ENCODE peak calls at places on chromosomes 3 and 15, in eight cellular contexts. L is effector memory CD4-positive, alpha-beta T cell; F is Panc1; W is suprapubic skin; I is dorsolateral prefrontal cortex; R is upper lobe of right lung; U is pancreas; X is Peyer's patch. J is an unnamed sample.

GRCh38 chr3:11668243-11669232 is 24.8 kb upstream of the VGLL4 start:
- DNase-seq in L (no peak), F (no peak), W (no peak), I (peak; percentile 33), R (no peak), U (no peak), X (no peak), J (no peak)

GRCh38 chr15:71748327-71748726 is 62.0 kb upstream of the NR2E3 start:
- DNase-seq in L (no peak), F (no peak), W (no peak), I (no peak), R (no peak), U (no peak), X (no peak), J (no peak)

GRCh38 chr3:160812304-160812703 is 56.3 kb downstream of the PPM1L start:
- DNase-seq in L (no peak), F (no peak), W (no peak), I (no peak), R (no peak), U (no peak), X (no peak), J (no peak)

GRCh38 chr15:65970937-65971740 is 101.8 kb downstream of the RAB11A start:
- DNase-seq in L (no peak), F (no peak), W (no peak), I (no peak), R (no peak), U (no peak), X (no peak), J (no peak)

GRCh38 chr3:169812124-169812843 is 386 bp upstream of the LRRIQ4 start:
- DNase-seq in L (no peak), F (no peak), W (no peak), I (peak; percentile 33), R (peak; percentile 90), U (peak; percentile 68), X (peak; percentile 73), J (peak; percentile 58)

GRCh38 chr15:72197045-72197459 is 535 bp downstream of the GRAMD2A start:
- DNase-seq in L (no peak), F (no peak), W (no peak), I (no peak), R (no peak), U (no peak), X (no peak), J (no peak)

GRCh38 chr3:196867507-196868296 is at the start of gene SENP5:
- DNase-seq in L (peak; percentile 83), F (peak; percentile 33), W (peak; percentile 92), I (peak; percentile 86), R (peak; percentile 97), U (peak; percentile 92), X (peak; percentile 96), J (peak; percentile 92)

GRCh38 chr15:40909662-40910625 is 15.7 kb downstream of the VPS18 start:
- DNase-seq in L (no peak), F (no peak), W (no peak), I (no peak), R (peak; percentile 84), U (no peak), X (no peak), J (no peak)

GRCh38 chr15:58185439-58185838 is 47.3 kb downstream of the AQP9 start:
- DNase-seq in L (no peak), F (no peak), W (no peak), I (no peak), R (no peak), U (no peak), X (no peak), J (no peak)

GRCh38 chr3:41508063-41508696 is 308.9 kb downstream of the CTNNB1 start:
- DNase-seq in L (no peak), F (no peak), W (no peak), I (no peak), R (no peak), U (no peak), X (no peak), J (no peak)

GRCh38 chr3:63609408-63609807 is 43.1 kb upstream of the SNTN start:
- DNase-seq in L (no peak), F (no peak), W (no peak), I (no peak), R (no peak), U (no peak), X (no peak), J (no peak)

GRCh38 chr3:2579206-2579605 is 480.5 kb downstream of the CNTN4 start:
- DNase-seq in L (no peak), F (no peak), W (no peak), I (peak; percentile 43), R (no peak), U (no peak), X (no peak), J (no peak)

GRCh38 chr3:21486381-21486935 is 264.6 kb downstream of the ZNF385D start:
- DNase-seq in L (no peak), F (no peak), W (no peak), I (no peak), R (no peak), U (no peak), X (no peak), J (no peak)

GRCh38 chr3:52503788-52504424 is 8.8 kb downstream of the STAB1 start:
- DNase-seq in L (no peak), F (no peak), W (no peak), I (no peak), R (no peak), U (peak; percentile 59), X (no peak), J (no peak)

GRCh38 chr3:43162573-43163084 is 56.8 kb upstream of the POMGNT2 start:
- DNase-seq in L (no peak), F (no peak), W (no peak), I (no peak), R (no peak), U (no peak), X (peak; percentile 47), J (no peak)

GRCh38 chr3:12946661-12947316 is 105.4 kb upstream of the RPL32 start:
- DNase-seq in L (no peak), F (no peak), W (no peak), I (no peak), R (no peak), U (no peak), X (no peak), J (no peak)

GRCh38 chr15:64985382-64986033 is 4.2 kb downstream of the SPG21 start:
- DNase-seq in L (no peak), F (no peak), W (no peak), I (no peak), R (no peak), U (no peak), X (no peak), J (no peak)

GRCh38 chr15:79094611-79095021 is 4.0 kb upstream of the RASGRF1 start:
- DNase-seq in L (no peak), F (no peak), W (peak; percentile 23), I (no peak), R (no peak), U (no peak), X (no peak), J (no peak)

GRCh38 chr15:89167267-89168176 is 53.9 kb downstream of the RLBP1 start:
- DNase-seq in L (no peak), F (peak; percentile 79), W (no peak), I (peak; percentile 55), R (no peak), U (no peak), X (no peak), J (no peak)

GRCh38 chr3:74537857-74538256 is 76.6 kb downstream of the CNTN3 start:
- DNase-seq in L (no peak), F (no peak), W (no peak), I (no peak), R (no peak), U (no peak), X (no peak), J (no peak)

GRCh38 chr3:149581248-149581647 is 76.6 kb downstream of the WWTR1 start:
- DNase-seq in L (no peak), F (no peak), W (no peak), I (no peak), R (no peak), U (no peak), X (no peak), J (no peak)

GRCh38 chr15:51193526-51193925 is 98.8 kb upstream of the TNFAIP8L3 start:
- DNase-seq in L (no peak), F (no peak), W (no peak), I (no peak), R (no peak), U (no peak), X (no peak), J (no peak)
- H3K27ac ChIP-seq in L (no peak overlapping the region), F (no peak overlapping the region), W (no peak overlapping the region), I (no peak overlapping the region), R (no peak overlapping the region), U (no peak overlapping the region), X (no peak overlapping the region), J (no peak overlapping the region)

DNA sequence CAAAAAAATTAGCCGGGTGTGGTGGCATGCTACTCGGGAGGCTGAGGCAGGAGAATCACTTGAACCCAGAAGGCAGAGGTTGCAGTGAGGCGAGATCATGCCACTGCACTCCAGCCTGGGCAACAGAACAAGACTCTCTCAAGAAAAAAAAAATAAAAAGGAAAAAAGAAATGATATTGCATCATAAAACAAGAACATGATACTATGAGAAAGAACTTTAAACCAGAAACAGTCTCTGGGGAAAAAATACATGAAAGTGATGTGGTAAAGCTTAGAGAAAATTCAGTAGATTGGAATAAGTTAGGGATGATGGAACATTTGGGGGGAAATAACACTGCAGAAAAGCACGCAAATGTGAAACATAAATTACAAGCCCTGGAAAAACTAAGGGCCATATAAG is 54.7 kb downstream of the CRYGS start:
- DNase-seq in L (no peak), F (no peak), W (no peak), I (no peak), R (no peak), U (no peak), X (no peak), J (no peak)
- H3K27ac ChIP-seq in L (no peak overlapping the region), F (no peak overlapping the region), W (no peak overlapping the region), I (no peak overlapping the region), R (no peak overlapping the region), U (no peak overlapping the region), X (no peak overlapping the region), J (no peak overlapping the region)

DNA sequence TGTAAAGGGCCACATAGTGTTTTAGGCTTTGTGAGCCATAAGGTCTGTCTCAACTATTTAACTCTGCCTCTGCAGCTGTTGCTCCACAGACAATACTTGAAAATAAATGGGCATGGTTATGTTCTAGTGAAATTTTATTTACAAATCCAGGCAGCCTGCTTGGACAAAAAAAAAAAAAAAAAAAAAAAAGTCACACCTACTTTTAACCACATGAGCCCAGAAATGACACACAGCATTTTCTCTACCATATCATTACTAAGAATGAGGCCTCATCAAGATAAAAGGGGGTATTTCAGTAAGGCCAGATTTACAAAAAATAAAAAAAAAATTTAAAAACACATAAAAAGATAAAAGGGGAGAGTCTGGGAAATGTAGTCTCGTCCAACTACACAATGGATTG is 1.7 kb upstream of the NGLY1 start:
- DNase-seq in L (no peak), F (no peak), W (no peak), I (no peak), R (no peak), U (no peak), X (no peak), J (no peak)
- H3K27ac ChIP-seq in L (no peak overlapping the region), F (no peak overlapping the region), W (no peak overlapping the region), I (no peak overlapping the region), R (no peak overlapping the region), U (no peak overlapping the region), X (no peak overlapping the region), J (no peak overlapping the region)

DNA sequence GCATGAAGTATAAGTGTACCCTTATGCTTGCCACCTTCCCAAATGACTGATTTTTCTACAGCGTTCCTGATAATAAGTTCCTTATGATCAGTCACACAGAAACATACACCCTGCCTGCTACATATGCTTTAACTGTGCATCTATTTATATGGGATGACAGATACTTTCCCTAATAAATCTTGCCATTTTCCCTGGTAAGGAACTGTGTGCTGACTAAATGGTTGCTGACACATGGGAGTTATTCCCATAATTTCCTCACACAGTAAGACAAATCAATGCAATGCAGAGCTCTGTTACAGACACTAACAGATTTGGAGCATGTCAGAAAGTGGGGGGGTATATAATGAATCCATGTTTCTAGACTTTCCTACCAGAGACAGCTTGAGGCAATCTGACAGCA is 87.0 kb upstream of the TCF12 start:
- DNase-seq in L (no peak), F (no peak), W (no peak), I (no peak), R (no peak), U (no peak), X (no peak), J (no peak)
- H3K27ac ChIP-seq in L (no peak overlapping the region), F (no peak overlapping the region), W (peak overlapping the region; percentile 57), I (peak overlapping the region; percentile 44), R (no peak overlapping the region), U (peak overlapping the region; percentile 53), X (no peak overlapping the region), J (no peak overlapping the region)

J was measured in substantia nigra.